ENCODE peak calls at places on chromosomes 11 and 22, in six cellular contexts. G is choroid plexus epithelial cell; R is CD4-positive, CD25-positive, alpha-beta regulatory T cell; P is naive thymus-derived CD4-positive, alpha-beta T cell; W is psoas muscle; S is cardiac muscle cell. V is an unnamed sample.

GRCh38 chr11:134863294-134863693 is 451.3 kb upstream of the B3GAT1 start:
- DNase-seq in G (no peak), R (no peak), P (no peak), W (no peak), S (no peak), V (no peak)

GRCh38 chr22:36964110-36964509 is 50.7 kb downstream of the CSF2RB start:
- DNase-seq in G (no peak), R (no peak), P (no peak), W (no peak), S (no peak), V (no peak)

GRCh38 chr11:74605403-74605802 is 13.0 kb downstream of the POLD3 start:
- DNase-seq in G (no peak), R (no peak), P (no peak), W (no peak), S (no peak), V (no peak)

GRCh38 chr11:78815631-78816232 is 241.1 kb upstream of the NARS2 start:
- DNase-seq in G (no peak), R (no peak), P (no peak), W (no peak), S (no peak), V (no peak)

GRCh38 chr11:116703421-116703820 is 69.4 kb downstream of the BUD13 start:
- DNase-seq in G (no peak), R (peak), P (no peak), W (no peak), S (peak), V (peak)

GRCh38 chr11:59944761-59945160 is 6.5 kb downstream of the OOSP1 start:
- DNase-seq in G (no peak), R (no peak), P (no peak), W (no peak), S (peak), V (no peak)

GRCh38 chr22:28949788-28950187 is 66.4 kb downstream of the ZNRF3 start:
- DNase-seq in G (peak), R (no peak), P (no peak), W (no peak), S (no peak), V (no peak)

GRCh38 chr11:15346907-15347306 is 232.2 kb downstream of the INSC start:
- DNase-seq in G (no peak), R (no peak), P (no peak), W (no peak), S (no peak), V (no peak)

GRCh38 chr11:131229221-131229620 is 141.2 kb upstream of the NTM start:
- DNase-seq in G (no peak), R (no peak), P (no peak), W (no peak), S (no peak), V (no peak)

GRCh38 chr11:46913484-46913883 is 4.9 kb downstream of the LRP4 start:
- DNase-seq in G (no peak), R (no peak), P (no peak), W (no peak), S (peak), V (no peak)

GRCh38 chr11:114059984-114060401 is 482 bp downstream of the ZBTB16 start:
- DNase-seq in G (peak), R (peak), P (peak), W (peak), S (peak), V (no peak)

GRCh38 chr11:121240650-121241299 is 51.8 kb upstream of the SC5D start:
- DNase-seq in G (no peak), R (no peak), P (no peak), W (no peak), S (no peak), V (no peak)

GRCh38 chr11:120035756-120036155 is 102.2 kb downstream of the TRIM29 start:
- DNase-seq in G (no peak), R (no peak), P (no peak), W (no peak), S (no peak), V (no peak)

GRCh38 chr22:27752771-27753170 is 48.8 kb downstream of the MN1 start:
- DNase-seq in G (no peak), R (no peak), P (no peak), W (peak), S (no peak), V (no peak)

GRCh38 chr22:41603873-41604332 is 14.3 kb upstream of the PMM1 start:
- DNase-seq in G (no peak), R (peak), P (peak), W (no peak), S (no peak), V (peak)

GRCh38 chr11:21474529-21474928 is 718.4 kb upstream of the ANO5 start:
- DNase-seq in G (no peak), R (no peak), P (no peak), W (no peak), S (no peak), V (no peak)

GRCh38 chr22:43356881-43357280 is 13.7 kb upstream of the SCUBE1 start:
- DNase-seq in G (no peak), R (no peak), P (no peak), W (no peak), S (peak), V (no peak)

GRCh38 chr11:296206-296975 is 2.9 kb downstream of the IFITM5 start:
- DNase-seq in G (no peak), R (no peak), P (no peak), W (peak), S (no peak), V (no peak)

GRCh38 chr11:60528934-60529333 is 13.7 kb downstream of the MS4A13 start:
- DNase-seq in G (no peak), R (no peak), P (no peak), W (no peak), S (no peak), V (no peak)

GRCh38 chr22:37739000-37739399 is 42.2 kb downstream of the TRIOBP start:
- DNase-seq in G (peak), R (no peak), P (no peak), W (peak), S (no peak), V (no peak)

GRCh38 chr11:21426931-21427330 is 757.5 kb downstream of the NELL1 start:
- DNase-seq in G (no peak), R (no peak), P (no peak), W (no peak), S (no peak), V (no peak)

GRCh38 chr11:69902337-69902736 is 83.1 kb upstream of the FGF3 start:
- DNase-seq in G (no peak), R (no peak), P (no peak), W (no peak), S (no peak), V (no peak)

GRCh38 chr11:12810497-12810896 is 136.3 kb downstream of the TEAD1 start:
- DNase-seq in G (peak), R (no peak), P (no peak), W (no peak), S (no peak), V (no peak)

GRCh38 chr22:47030881-47031627 is 268.6 kb downstream of the TBC1D22A start:
- DNase-seq in G (no peak), R (no peak), P (no peak), W (no peak), S (no peak), V (no peak)

GRCh38 chr11:119509969-119510401 is 87.0 kb upstream of the THY1 start:
- DNase-seq in G (peak), R (peak), P (no peak), W (peak), S (no peak), V (no peak)

GRCh38 chr11:42890773-42891172 is 421.0 kb upstream of the API5 start:
- DNase-seq in G (no peak), R (no peak), P (no peak), W (no peak), S (peak), V (no peak)

GRCh38 chr11:121520243-121521144 is 67.7 kb upstream of the SORL1-AS1 start:
- DNase-seq in G (peak), R (no peak), P (no peak), W (no peak), S (no peak), V (no peak)

GRCh38 chr11:30653606-30654005 is 67.5 kb upstream of the MPPED2 start:
- DNase-seq in G (peak), R (no peak), P (no peak), W (no peak), S (no peak), V (no peak)

GRCh38 chr11:13010737-13011342 is 1.7 kb downstream of the RASSF10 start:
- DNase-seq in G (no peak), R (no peak), P (no peak), W (no peak), S (peak), V (no peak)

GRCh38 chr11:6604081-6604626 is 580 bp downstream of the ILK start:
- DNase-seq in G (peak), R (peak), P (peak), W (no peak), S (peak), V (peak)

GRCh38 chr11:952406-953385 is 27.0 kb downstream of the AP2A2 start:
- DNase-seq in G (peak), R (no peak), P (no peak), W (no peak), S (peak), V (no peak)

GRCh38 chr11:42175203-42175602 is 715.8 kb upstream of the LRRC4C start:
- DNase-seq in G (peak), R (no peak), P (no peak), W (no peak), S (no peak), V (no peak)

GRCh38 chr11:123302751-123303195 is 107.7 kb upstream of the CLMP start:
- DNase-seq in G (peak), R (peak), P (no peak), W (no peak), S (no peak), V (no peak)

GRCh38 chr11:113796663-113797259 is 17.2 kb downstream of the CLDN25 start:
- DNase-seq in G (peak), R (peak), P (peak), W (no peak), S (peak), V (peak)

GRCh38 chr11:13962562-13963168 is at the start of gene SPON1:
- DNase-seq in G (peak), R (peak), P (peak), W (peak), S (peak), V (no peak)

GRCh38 chr11:85845052-85845631 is 10.0 kb upstream of the CCDC83 start:
- DNase-seq in G (peak), R (no peak), P (no peak), W (no peak), S (no peak), V (no peak)

GRCh38 chr11:16364250-16364649 is 7.9 kb upstream of the SOX6 start:
- DNase-seq in G (no peak), R (no peak), P (no peak), W (no peak), S (no peak), V (no peak)

GRCh38 chr22:20656516-20656901 is 117.4 kb upstream of the SERPIND1 start:
- DNase-seq in G (no peak), R (no peak), P (no peak), W (no peak), S (no peak), V (no peak)

GRCh38 chr22:17778412-17778976 is 4.2 kb upstream of the BID start:
- DNase-seq in G (no peak), R (no peak), P (no peak), W (no peak), S (no peak), V (no peak)

GRCh38 chr22:17775781-17776470 is 1.7 kb upstream of the BID start:
- DNase-seq in G (no peak), R (peak), P (no peak), W (no peak), S (no peak), V (no peak)

GRCh38 chr22:17774928-17775675 is 833 bp upstream of the BID start:
- DNase-seq in G (no peak), R (peak), P (no peak), W (no peak), S (no peak), V (no peak)

GRCh38 chr22:17777717-17778044 is 3.4 kb upstream of the BID start:
- DNase-seq in G (no peak), R (no peak), P (no peak), W (no peak), S (no peak), V (no peak)

GRCh38 chr22:17777005-17777716 is 2.9 kb upstream of the BID start:
- DNase-seq in G (no peak), R (peak), P (peak), W (no peak), S (no peak), V (peak)
- H3K4me3 ChIP-seq in G (no peak), R (peak), P (peak), W (peak), S (no peak), V (peak)

GRCh38 chr11:44728491-44728910 is 1.7 kb downstream of the TSPAN18 start:
- DNase-seq in G (no peak), R (no peak), P (no peak), W (no peak), S (no peak), V (no peak)

GRCh38 chr11:44727373-44728084 is 767 bp downstream of the TSPAN18 start:
- DNase-seq in G (peak), R (peak), P (peak), W (peak), S (peak), V (peak)

GRCh38 chr11:44727114-44727372 is 281 bp downstream of the TSPAN18 start:
- DNase-seq in G (no peak), R (no peak), P (no peak), W (no peak), S (no peak), V (no peak)

GRCh38 chr11:44729065-44729464 is 2.3 kb downstream of the TSPAN18 start:
- DNase-seq in G (no peak), R (no peak), P (no peak), W (no peak), S (no peak), V (no peak)

DNA sequence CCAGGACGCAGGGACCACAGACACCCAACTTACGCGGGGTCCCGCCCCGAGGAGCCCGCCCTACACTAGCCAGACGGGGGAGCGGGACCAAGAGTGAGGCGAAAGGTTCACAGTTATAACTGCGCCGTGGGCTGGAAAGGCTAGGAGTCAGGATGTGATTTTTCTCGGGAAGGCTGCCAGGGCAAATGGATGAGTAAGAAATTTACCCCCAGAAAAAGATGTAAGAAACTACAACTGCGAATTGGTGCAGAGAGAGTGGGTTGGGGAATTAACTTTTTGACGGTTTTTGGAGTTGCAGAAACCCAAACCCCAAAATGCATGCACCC is 1.3 kb downstream of the TSPAN18 start:
- DNase-seq in G (no peak), R (no peak), P (no peak), W (no peak), S (no peak), V (no peak)
- H3K4me3 ChIP-seq in G (no peak), R (peak), P (peak), W (peak), S (peak), V (peak)

GRCh38 chr11:9003573-9004309 is at the start of gene NRIP3:
- DNase-seq in G (peak), R (peak), P (peak), W (peak), S (peak), V (peak)
- H3K4me3 ChIP-seq in G (peak), R (peak), P (peak), W (peak), S (peak), V (peak)

GRCh38 chr22:45632791-45633515 is 38.7 kb upstream of the ATXN10 start:
- DNase-seq in G (peak), R (no peak), P (no peak), W (no peak), S (peak), V (no peak)
- H3K4me3 ChIP-seq in G (no peak), R (no peak), P (no peak), W (no peak), S (no peak), V (no peak)

GRCh38 chr11:128492903-128493569 is 94.3 kb downstream of the ETS1 start:
- DNase-seq in G (no peak), R (peak), P (no peak), W (no peak), S (peak), V (peak)
- H3K4me3 ChIP-seq in G (no peak), R (peak), P (peak), W (no peak), S (no peak), V (no peak)

GRCh38 chr22:21917959-21918261 is 34.7 kb downstream of the PPM1F start:
- DNase-seq in G (no peak), R (no peak), P (no peak), W (no peak), S (no peak), V (no peak)
- H3K4me3 ChIP-seq in G (no peak), R (no peak), P (no peak), W (no peak), S (no peak), V (no peak)